ENCODE peak calls at places on chromosomes 4 and X, in eight cellular contexts. N is tibial nerve, H is adrenal gland, P is heart left ventricle, U is stomach, V is body of pancreas, F is H54, L is A549. I is an unnamed sample.

GRCh38 chrX:150913511-150913910 is 15.0 kb upstream of the CD99L2 start:
- DNase-seq in N (no peak), H (no peak), P (no peak), U (no peak), V (no peak), F (no peak), L (no peak), I (no peak)

GRCh38 chrX:1162119-1162916 is 50.1 kb downstream of the CRLF2 start:
- DNase-seq in N (no peak), H (no peak), P (no peak), U (no peak), V (no peak), F (no peak), L (no peak), I (no peak)

GRCh38 chrX:81202989-81203388 is 1.1 kb downstream of the SH3BGRL start:
- DNase-seq in N (no peak), H (no peak), P (no peak), U (no peak), V (no peak), F (no peak), L (no peak), I (no peak)

GRCh38 chrX:80014141-80014940 is at the start of gene TBX22:
- DNase-seq in N (no peak), H (no peak), P (no peak), U (no peak), V (no peak), F (no peak), L (no peak), I (peak; percentile 83)

GRCh38 chrX:15908891-15909290 is 54.3 kb upstream of the AP1S2 start:
- DNase-seq in N (no peak), H (no peak), P (no peak), U (no peak), V (no peak), F (no peak), L (no peak), I (peak; percentile 40)

GRCh38 chr4:36399762-36400353 is 118.4 kb downstream of the DTHD1 start:
- DNase-seq in N (peak; percentile 48), H (peak; percentile 38), P (no peak), U (no peak), V (peak; percentile 31), F (no peak), L (no peak), I (peak; percentile 46)

GRCh38 chr4:2324891-2325290 is 63.0 kb upstream of the MXD4 start:
- DNase-seq in N (no peak), H (no peak), P (no peak), U (no peak), V (no peak), F (no peak), L (no peak), I (no peak)

GRCh38 chr4:118826723-118827444 is 9.0 kb downstream of the SEC24D start:
- DNase-seq in N (no peak), H (no peak), P (no peak), U (no peak), V (peak; percentile 38), F (no peak), L (no peak), I (no peak)

GRCh38 chrX:44072631-44073030 is 99.4 kb upstream of the NDP start:
- DNase-seq in N (no peak), H (no peak), P (no peak), U (no peak), V (no peak), F (no peak), L (no peak), I (no peak)

GRCh38 chrX:13747836-13748235 is 13.3 kb downstream of the OFD1 start:
- DNase-seq in N (peak; percentile 65), H (peak; percentile 57), P (no peak), U (peak; percentile 40), V (peak; percentile 38), F (no peak), L (peak; percentile 18), I (peak; percentile 68)

GRCh38 chr4:153181293-153182080 is 22.8 kb upstream of the TRIM2 start:
- DNase-seq in N (no peak), H (no peak), P (no peak), U (no peak), V (no peak), F (no peak), L (no peak), I (no peak)

GRCh38 chr4:8775751-8776355 is 95.8 kb downstream of the HMX1 start:
- DNase-seq in N (no peak), H (no peak), P (peak; percentile 22), U (no peak), V (no peak), F (no peak), L (no peak), I (no peak)

GRCh38 chr4:141802324-141802723 is 165.9 kb downstream of the IL15 start:
- DNase-seq in N (no peak), H (no peak), P (no peak), U (no peak), V (no peak), F (no peak), L (no peak), I (no peak)

GRCh38 chr4:148225639-148226038 is 216.6 kb downstream of the NR3C2 start:
- DNase-seq in N (no peak), H (no peak), P (no peak), U (no peak), V (no peak), F (no peak), L (no peak), I (no peak)

GRCh38 chr4:136302566-136302965 is 1229.7 kb downstream of the PCDH18 start:
- DNase-seq in N (no peak), H (no peak), P (no peak), U (no peak), V (no peak), F (no peak), L (no peak), I (no peak)

GRCh38 chr4:88320780-88321373 is 36.5 kb upstream of the PPM1K start:
- DNase-seq in N (peak; percentile 6), H (peak; percentile 24), P (peak; percentile 31), U (peak; percentile 30), V (no peak), F (no peak), L (no peak), I (peak; percentile 15)
- TF ChIP-seq POLR2A in N (no peak), H (no peak), P (no peak), U (no peak), V (no peak), F (no peak), L (no peak), I (no peak)

GRCh38 chr4:77075869-77076801 is at the start of gene CCNI:
- DNase-seq in N (peak; percentile 92), H (peak; percentile 97), P (peak; percentile 97), U (peak; percentile 97), V (peak; percentile 97), F (peak; percentile 63), L (peak; percentile 70), I (peak; percentile 96)

GRCh38 chr4:77074961-77075855 is 581 bp downstream of the CCNI start:
- DNase-seq in N (peak; percentile 65), H (peak; percentile 80), P (peak; percentile 87), U (peak; percentile 68), V (peak; percentile 69), F (peak; percentile 37), L (no peak), I (peak; percentile 73)

GRCh38 chr4:77073106-77073858 is 2.5 kb downstream of the CCNI start:
- DNase-seq in N (no peak), H (no peak), P (no peak), U (no peak), V (no peak), F (no peak), L (no peak), I (no peak)

GRCh38 chr4:77072195-77072753 is 3.5 kb downstream of the CCNI start:
- DNase-seq in N (no peak), H (no peak), P (no peak), U (peak; percentile 39), V (peak; percentile 54), F (no peak), L (no peak), I (no peak)

DNA sequence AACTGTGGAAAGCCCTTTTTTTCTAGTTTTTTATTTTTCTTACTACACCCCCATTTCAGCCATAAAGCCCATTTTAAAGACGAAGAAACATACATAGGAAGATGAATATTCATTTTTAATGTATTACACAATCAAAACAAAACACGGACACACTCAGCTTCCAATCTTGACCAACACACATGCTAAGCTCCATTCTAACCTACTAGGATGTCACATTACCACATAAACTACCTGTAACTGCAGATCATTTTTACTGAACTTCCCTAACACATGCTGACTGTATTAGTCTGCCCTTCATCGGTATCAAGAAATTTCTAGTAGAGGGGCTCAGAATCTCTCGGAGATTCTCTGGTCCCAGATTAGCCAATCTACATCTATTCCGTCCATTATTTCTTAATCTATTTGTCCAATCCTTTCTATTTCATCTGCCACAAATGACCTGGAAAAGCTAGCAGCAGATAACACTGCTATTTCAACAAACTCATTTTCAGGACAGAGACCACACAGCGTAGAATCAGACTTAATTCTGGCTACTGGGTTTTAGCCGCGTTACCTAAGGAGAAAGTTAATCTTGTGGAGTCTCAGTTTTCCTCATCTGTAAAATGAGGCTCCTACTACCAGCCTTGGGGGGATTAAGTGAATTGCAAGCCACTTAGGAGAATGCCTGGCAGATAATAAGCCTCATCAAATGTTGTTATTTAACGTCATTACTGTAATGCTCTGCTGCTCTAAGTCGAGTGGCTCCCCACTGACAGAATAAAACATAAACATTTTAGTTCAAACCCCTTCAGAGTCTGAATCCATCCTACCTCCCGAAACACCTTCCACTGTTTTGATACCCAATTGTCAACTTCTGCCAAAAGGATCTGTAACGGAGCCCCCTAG is 1.6 kb downstream of the CCNI start:
- DNase-seq in N (no peak), H (no peak), P (no peak), U (no peak), V (no peak), F (no peak), L (no peak), I (no peak)
- TF ChIP-seq POLR2A in N (no peak), H (no peak), P (no peak), U (no peak), V (no peak), F (no peak), L (no peak), I (no peak)

DNA sequence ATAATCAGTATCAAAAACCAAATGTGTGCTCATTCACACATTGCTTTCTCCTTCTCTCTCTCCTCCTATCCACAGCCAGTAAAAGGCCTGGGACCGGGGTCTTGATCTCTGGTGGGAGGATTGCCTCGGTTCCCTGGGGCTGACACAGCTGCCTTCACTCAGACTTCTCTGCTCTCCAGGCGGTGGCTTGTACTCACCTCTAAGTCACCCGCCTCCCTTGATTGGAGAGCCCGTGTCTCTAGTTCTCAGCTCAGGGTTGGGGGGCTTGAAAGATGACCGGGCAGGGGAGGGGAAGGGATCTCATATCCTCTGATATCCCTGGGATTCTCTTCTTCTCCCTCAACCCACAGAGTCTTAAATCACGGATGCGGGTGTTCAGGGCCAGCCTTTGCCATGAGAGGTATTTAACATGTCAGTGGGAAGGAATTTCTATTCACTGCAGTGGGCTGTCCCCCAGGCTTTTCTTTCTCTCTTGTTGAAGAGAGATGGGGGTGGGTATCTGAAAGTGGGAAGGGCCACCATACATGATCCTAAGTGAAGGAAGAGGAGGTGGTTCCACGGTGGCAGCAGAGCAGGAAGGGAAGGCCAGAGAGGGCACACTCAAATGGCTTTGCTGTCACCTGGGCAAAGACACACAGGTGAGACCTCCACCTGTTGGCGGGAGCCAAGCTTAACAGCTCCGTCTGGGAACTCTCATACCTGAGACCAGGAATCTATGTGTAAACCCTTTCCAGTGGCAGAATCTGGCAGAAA is 49.1 kb downstream of the RHOH start:
- DNase-seq in N (no peak), H (no peak), P (no peak), U (no peak), V (no peak), F (no peak), L (no peak), I (no peak)
- TF ChIP-seq POLR2A in N (no peak), H (no peak), P (no peak), U (no peak), V (no peak), F (no peak), L (no peak), I (no peak)

GRCh38 chr4:186500721-186501304 is 54.6 kb downstream of the MTNR1A start:
- DNase-seq in N (no peak), H (no peak), P (no peak), U (no peak), V (no peak), F (no peak), L (no peak), I (peak; percentile 74)
- TF ChIP-seq POLR2A in N (no peak), H (no peak), P (no peak), U (no peak), V (no peak), F (no peak), L (no peak), I (no peak)

I was measured in testis.